ENCODE peak calls at places on chromosomes 4 and X, in five cellular contexts. E is H1, O is A549, R is K562, A is tibial nerve. P is an unnamed sample.

GRCh38 chrX:46572295-46572936 is 1.1 kb upstream of the CHST7 start:
- DNase-seq in E (no peak), A (no peak), R (no peak), O (peak; percentile 25), P (no peak)

GRCh38 chrX:154436597-154437397 is at the start of gene GDI1:
- DNase-seq in A (no peak), O (peak; percentile 58), R (peak; percentile 91), E (no peak), P (peak; percentile 55)

GRCh38 chrX:85379174-85379907 is at the start of gene POF1B:
- DNase-seq in O (peak; percentile 10), R (no peak), A (no peak), E (no peak), P (no peak)

GRCh38 chr4:81040175-81040659 is 9.7 kb downstream of the BMP3 start:
- DNase-seq in A (peak; percentile 10), R (peak; percentile 22), O (no peak), E (no peak), P (no peak)

GRCh38 chr4:100299019-100299418 is 108.8 kb upstream of the DDIT4L start:
- DNase-seq in R (no peak), E (no peak), O (no peak), A (peak; percentile 26), P (peak; percentile 57)

GRCh38 chrX:24999501-24999900 is 16.3 kb downstream of the ARX start:
- DNase-seq in E (no peak), A (no peak), O (no peak), R (no peak), P (no peak)

GRCh38 chrX:39866229-39866628 is 231.5 kb downstream of the BCOR start:
- DNase-seq in E (no peak), R (no peak), A (no peak), O (no peak), P (no peak)

GRCh38 chrX:109533005-109533404 is 3.6 kb upstream of the NXT2 start:
- DNase-seq in R (no peak), O (no peak), E (no peak), A (no peak), P (no peak)

GRCh38 chr4:137032242-137032641 is 500.1 kb downstream of the PCDH18 start:
- DNase-seq in A (no peak), O (no peak), R (no peak), E (no peak), P (no peak)

GRCh38 chr4:146852365-146852764 is 93.3 kb downstream of the TTC29 start:
- DNase-seq in A (no peak), O (no peak), R (no peak), E (no peak), P (no peak)

GRCh38 chr4:17781072-17781830 is at the start of gene FAM184B:
- DNase-seq in R (no peak), A (no peak), E (no peak), O (no peak), P (no peak)

GRCh38 chr4:7462509-7462971 is 27.8 kb upstream of the PSAPL1 start:
- DNase-seq in A (peak; percentile 17), E (peak; percentile 19), R (no peak), O (peak; percentile 17), P (peak; percentile 63)

GRCh38 chr4:54091637-54092404 is 8.1 kb upstream of the GSX2 start:
- DNase-seq in A (peak; percentile 59), R (peak; percentile 66), E (no peak), O (peak; percentile 76), P (peak; percentile 73)

GRCh38 chr4:84994280-84994679 is 27.8 kb upstream of the WDFY3 start:
- DNase-seq in E (no peak), R (no peak), A (no peak), O (no peak), P (no peak)

GRCh38 chr4:136803430-136803829 is 728.9 kb downstream of the PCDH18 start:
- DNase-seq in E (no peak), A (no peak), R (no peak), O (no peak), P (no peak)

GRCh38 chr4:7276538-7276937 is 84.2 kb downstream of the SORCS2 start:
- DNase-seq in A (peak; percentile 43), E (no peak), R (no peak), O (no peak), P (no peak)

GRCh38 chrX:15686818-15687685 is 22.4 kb upstream of the CLTRN start:
- DNase-seq in E (no peak), R (peak; percentile 54), O (peak; percentile 46), A (peak; percentile 68), P (peak; percentile 66)

GRCh38 chr4:98794565-98795205 is 134.2 kb downstream of the EIF4E start:
- DNase-seq in R (peak; percentile 80), E (peak; percentile 15), A (no peak), O (no peak), P (no peak)

GRCh38 chr4:142556048-142556447 is 290.1 kb downstream of the INPP4B start:
- DNase-seq in A (no peak), O (no peak), R (no peak), E (no peak), P (no peak)

GRCh38 chr4:86387013-86387412 is 27.2 kb upstream of the MAPK10 start:
- DNase-seq in A (no peak), E (no peak), O (no peak), R (no peak), P (no peak)

GRCh38 chr4:91688413-91688812 is 615.4 kb upstream of the GRID2 start:
- DNase-seq in O (no peak), A (no peak), E (no peak), R (no peak), P (no peak)

GRCh38 chr4:139112650-139113049 is 64.4 kb downstream of the ELF2 start:
- DNase-seq in O (no peak), E (no peak), R (no peak), A (no peak), P (no peak)

GRCh38 chr4:123699823-123700822 is 303.5 kb downstream of the SPRY1 start:
- DNase-seq in A (no peak), R (no peak), O (no peak), E (no peak), P (no peak)

GRCh38 chr4:780730-781492 is 45.0 kb downstream of the CPLX1 start:
- DNase-seq in O (no peak), R (no peak), A (no peak), E (no peak), P (peak; percentile 54)

GRCh38 chr4:120753854-120754253 is 168.7 kb downstream of the PRDM5 start:
- DNase-seq in R (no peak), E (no peak), A (no peak), O (no peak), P (no peak)

GRCh38 chrX:153922932-153923857 is 2.9 kb downstream of the ARHGAP4 start:
- DNase-seq in O (peak; percentile 69), E (no peak), R (no peak), A (peak; percentile 74), P (peak; percentile 83)

GRCh38 chr4:138953962-138954371 is 61.6 kb upstream of the NOCT start:
- DNase-seq in A (peak; percentile 43), O (no peak), E (no peak), R (no peak), P (no peak)

GRCh38 chr4:6123116-6123515 is 77.2 kb downstream of the JAKMIP1 start:
- DNase-seq in O (no peak), E (no peak), A (no peak), R (no peak), P (no peak)

GRCh38 chr4:156190606-156191005 is 236.9 kb upstream of the CTSO start:
- DNase-seq in O (no peak), E (no peak), R (no peak), A (no peak), P (no peak)

GRCh38 chr4:143375326-143376073 is 38.8 kb downstream of the GAB1 start:
- DNase-seq in R (peak; percentile 44), A (no peak), O (no peak), E (no peak), P (no peak)

GRCh38 chr4:170047774-170048354 is 21.7 kb upstream of the MFAP3L start:
- DNase-seq in O (peak; percentile 8), A (peak; percentile 65), R (peak; percentile 25), E (no peak), P (peak; percentile 45)

GRCh38 chr4:56296449-56296990 is 90.8 kb downstream of the AASDH start:
- DNase-seq in O (no peak), E (no peak), A (no peak), R (no peak), P (no peak)

GRCh38 chr4:83255584-83255983 is 29.0 kb downstream of the COQ2 start:
- DNase-seq in E (no peak), O (peak; percentile 32), A (no peak), R (no peak), P (no peak)

GRCh38 chrX:71992711-71993110 is 82.1 kb downstream of the NHSL2 start:
- DNase-seq in O (no peak), A (no peak), R (no peak), E (no peak), P (no peak)

GRCh38 chrX:48919947-48920712 is 1.3 kb upstream of the PIM2 start:
- DNase-seq in E (no peak), R (no peak), O (no peak), A (no peak), P (no peak)

GRCh38 chr4:14387647-14388046 is 614.6 kb upstream of the CPEB2 start:
- DNase-seq in E (no peak), O (no peak), R (no peak), A (no peak), P (no peak)

GRCh38 chr4:111064342-111064993 is 441.6 kb upstream of the PITX2 start:
- DNase-seq in R (no peak), A (no peak), O (peak; percentile 14), E (peak; percentile 23), P (no peak)

GRCh38 chrX:57211906-57212305 is 74.6 kb upstream of the FAAH2 start:
- DNase-seq in O (no peak), R (no peak), A (no peak), E (no peak), P (no peak)

GRCh38 chr4:39526283-39526682 is 956 bp downstream of the UGDH start:
- DNase-seq in R (peak; percentile 11), E (no peak), A (no peak), O (no peak), P (no peak)
- H3K27ac ChIP-seq in R (peak overlapping the region; percentile 83), E (no peak overlapping the region), A (peak overlapping the region; percentile 90), O (peak overlapping the region; percentile 96), P (peak overlapping the region; percentile 95)

GRCh38 chr4:105060628-105061027 is 86.0 kb upstream of the TET2 start:
- DNase-seq in O (no peak), E (no peak), R (no peak), A (no peak), P (no peak)
- TF ChIP-seq EP300 in O (no peak), E (no peak), R (no peak), A (no peak), P (no peak)

GRCh38 chr4:168502886-168503285 is 6.0 kb downstream of the PALLD start:
- DNase-seq in E (no peak), R (no peak), O (no peak), A (no peak), P (no peak)
- TF ChIP-seq CTCF in E (no peak), R (no peak), O (no peak), A (no peak), P (no peak)

GRCh38 chr4:76208005-76208765 is 5.4 kb downstream of the SCARB2 start:
- DNase-seq in R (peak; percentile 18), O (no peak), A (peak; percentile 81), E (no peak), P (peak; percentile 78)

GRCh38 chr4:76210502-76210901 is 3.1 kb downstream of the SCARB2 start:
- DNase-seq in E (no peak), A (no peak), O (no peak), R (no peak), P (no peak)

GRCh38 chr4:76212301-76212700 is 1.3 kb downstream of the SCARB2 start:
- DNase-seq in R (no peak), A (no peak), E (no peak), O (no peak), P (no peak)

GRCh38 chr4:76211769-76212168 is 1.9 kb downstream of the SCARB2 start:
- DNase-seq in E (no peak), A (no peak), O (no peak), R (no peak), P (no peak)

GRCh38 chr4:76209876-76210275 is 3.7 kb downstream of the SCARB2 start:
- DNase-seq in R (no peak), E (no peak), O (no peak), A (no peak), P (no peak)
- H3K27ac ChIP-seq in R (no peak overlapping the region), E (no peak overlapping the region), O (no peak overlapping the region), A (peak overlapping the region; percentile 99), P (peak overlapping the region; percentile 18)